ENCODE peak calls at places on chromosomes 12 and 14, in nine cellular contexts. L is cardiac muscle cell; W is activated CD8-positive, alpha-beta memory T cell treated with anti-CD3 and anti-CD28 coated beads, Interleukin-2, amount 50 U/mL, for 48 hours; I is NB4; C is progenitor cell of endocrine pancreas; M is stimulated activated CD8-positive, alpha-beta memory T cell treated with anti-CD3 and anti-CD28 coated beads, Interleukin-4, amount 100 ng/mL, for 4 hours; P is activated naive CD4-positive, alpha-beta T cell treated with Interleukin-2 at 50 U/mL for 16 hours; A is activated gamma-delta T cell treated with Interleukin-2 at 50 U/mL for 16 hours; D is stimulated activated CD4-positive, alpha-beta T cell treated with anti-CD3 and anti-CD28 coated beads, Interleukin-4, amount 100 ng/mL, for 48 hours. O is an unnamed sample.

GRCh38 chr14:75794615-75795038 is 133.6 kb downstream of the TTLL5 start:
- DNase-seq in L (peak; percentile 31), W (no peak), I (no peak), C (no peak), M (no peak), P (no peak), A (no peak), D (no peak), O (no peak)

GRCh38 chr14:88129306-88130056 is 124.5 kb downstream of the GPR65 start:
- DNase-seq in L (peak; percentile 10), W (no peak), I (peak; percentile 77), C (no peak), M (no peak), P (no peak), A (no peak), D (no peak), O (no peak)

GRCh38 chr14:23513005-23513412 is 38.6 kb downstream of the ZFHX2 start:
- DNase-seq in L (no peak), W (no peak), I (no peak), C (no peak), M (no peak), P (no peak), A (no peak), D (no peak), O (no peak)

GRCh38 chr14:55052259-55052930 is 948 bp downstream of the MAPK1IP1L start:
- DNase-seq in L (no peak), W (no peak), I (no peak), C (no peak), M (no peak), P (no peak), A (no peak), D (no peak), O (no peak)

GRCh38 chr14:69968151-69968550 is 88.9 kb downstream of the SMOC1 start:
- DNase-seq in L (no peak), W (no peak), I (no peak), C (no peak), M (no peak), P (no peak), A (no peak), D (no peak), O (no peak)

GRCh38 chr14:101194356-101195308 is 291.1 kb upstream of the RTL1 start:
- DNase-seq in L (no peak), W (peak; percentile 36), I (no peak), C (no peak), M (no peak), P (no peak), A (no peak), D (no peak), O (peak; percentile 79)

GRCh38 chr12:24728366-24728765 is 220.5 kb downstream of the BCAT1 start:
- DNase-seq in L (peak; percentile 22), W (no peak), I (peak; percentile 40), C (no peak), M (no peak), P (no peak), A (no peak), D (no peak), O (no peak)

GRCh38 chr12:75712223-75712622 is 200.8 kb upstream of the KRR1 start:
- DNase-seq in L (no peak), W (no peak), I (no peak), C (no peak), M (no peak), P (no peak), A (no peak), D (no peak), O (no peak)

GRCh38 chr12:77923882-77924281 is 93.2 kb downstream of the NAV3 start:
- DNase-seq in L (no peak), W (no peak), I (no peak), C (no peak), M (no peak), P (no peak), A (no peak), D (no peak), O (no peak)

GRCh38 chr12:119780786-119781434 is 96.2 kb downstream of the CIT start:
- DNase-seq in L (peak; percentile 49), W (no peak), I (no peak), C (peak; percentile 19), M (no peak), P (no peak), A (no peak), D (no peak), O (no peak)

GRCh38 chr14:97458302-97459137 is 661.3 kb downstream of the VRK1 start:
- DNase-seq in L (peak; percentile 21), W (peak; percentile 85), I (no peak), C (no peak), M (peak; percentile 65), P (peak; percentile 82), A (peak; percentile 77), D (peak; percentile 79), O (no peak)

GRCh38 chr12:24127919-24128721 is 178.7 kb upstream of the SOX5 start:
- DNase-seq in L (no peak), W (no peak), I (no peak), C (no peak), M (no peak), P (no peak), A (no peak), D (no peak), O (no peak)

GRCh38 chr12:123024819-123025391 is 44.4 kb downstream of the ARL6IP4 start:
- DNase-seq in L (no peak), W (peak; percentile 67), I (no peak), C (no peak), M (no peak), P (peak; percentile 20), A (no peak), D (no peak), O (no peak)

GRCh38 chr14:64266206-64266605 is 28.0 kb downstream of the ESR2 start:
- DNase-seq in L (no peak), W (no peak), I (peak; percentile 4), C (no peak), M (no peak), P (no peak), A (no peak), D (no peak), O (no peak)

GRCh38 chr14:100438678-100439592 is 115.8 kb downstream of the SLC25A47 start:
- DNase-seq in L (no peak), W (peak; percentile 74), I (no peak), C (no peak), M (peak; percentile 49), P (peak; percentile 48), A (peak; percentile 31), D (peak; percentile 48), O (peak; percentile 87)

GRCh38 chr14:100788517-100789365 is 37.2 kb upstream of the MEG3 start:
- DNase-seq in L (no peak), W (no peak), I (peak; percentile 51), C (no peak), M (no peak), P (no peak), A (no peak), D (no peak), O (no peak)

GRCh38 chr14:68397827-68398226 is 395.0 kb downstream of the ZFP36L1 start:
- DNase-seq in L (no peak), W (no peak), I (no peak), C (no peak), M (no peak), P (no peak), A (no peak), D (no peak), O (no peak)

GRCh38 chr12:105083551-105084105 is 630 bp downstream of the ALDH1L2 start:
- DNase-seq in L (peak; percentile 19), W (peak; percentile 56), I (peak; percentile 65), C (no peak), M (no peak), P (peak; percentile 9), A (no peak), D (no peak), O (no peak)

GRCh38 chr12:103387385-103387784 is 108.4 kb downstream of the C12orf42 start:
- DNase-seq in L (no peak), W (no peak), I (no peak), C (no peak), M (no peak), P (no peak), A (no peak), D (no peak), O (no peak)